ENCODE peak calls at places on chromosomes 3 and 15, in eight cellular contexts. W is HepG2, O is breast epithelium, J is GM12891, H is stomach, L is endothelial cell of umbilical vein, M is GM12892, R is GM12878. E is an unnamed sample.

GRCh38 chr3:32340039-32340438 is 51.6 kb upstream of the CMTM7 start:
- DNase-seq in M (peak), R (no peak), O (no peak), W (peak), J (peak), H (no peak), L (peak), E (no peak)

GRCh38 chr3:55189359-55189801 is 261.5 kb upstream of the LRTM1 start:
- DNase-seq in L (no peak), H (no peak), M (no peak), R (no peak), W (no peak), O (no peak), J (no peak), E (no peak)

GRCh38 chr3:60351481-60351880 is 899.8 kb downstream of the FHIT start:
- DNase-seq in H (no peak), M (no peak), W (no peak), R (no peak), O (no peak), J (no peak), L (no peak), E (no peak)

GRCh38 chr3:51705276-51706020 is 1.4 kb upstream of the GRM2 start:
- DNase-seq in H (no peak), J (no peak), R (no peak), M (no peak), W (no peak), O (no peak), L (no peak), E (no peak)

GRCh38 chr15:96462768-96463167 is 132.3 kb downstream of the NR2F2 start:
- DNase-seq in O (no peak), H (no peak), W (no peak), J (no peak), R (no peak), L (peak), M (no peak), E (no peak)

GRCh38 chr15:56804908-56805307 is 71.6 kb upstream of the ZNF280D start:
- DNase-seq in H (no peak), W (no peak), L (no peak), O (no peak), R (no peak), M (no peak), J (no peak), E (no peak)

GRCh38 chr15:31352283-31352880 is 25.7 kb downstream of the KLF13 start:
- DNase-seq in W (no peak), R (no peak), O (no peak), H (peak), J (no peak), M (no peak), L (no peak), E (no peak)

GRCh38 chr15:49036650-49037545 is 9.3 kb downstream of the SECISBP2L start:
- DNase-seq in R (no peak), W (no peak), J (no peak), H (no peak), L (no peak), O (no peak), M (no peak), E (no peak)

GRCh38 chr3:126544596-126545281 is 14.0 kb downstream of the C3orf22 start:
- DNase-seq in W (no peak), J (no peak), L (no peak), O (no peak), R (no peak), M (no peak), H (peak), E (no peak)

GRCh38 chr3:39150170-39150802 is 3.1 kb downstream of the CSRNP1 start:
- DNase-seq in L (peak), H (no peak), M (no peak), J (no peak), R (no peak), O (peak), W (no peak), E (no peak)

GRCh38 chr3:39013921-39014509 is 37.7 kb downstream of the SCN11A start:
- DNase-seq in R (no peak), J (no peak), L (no peak), M (no peak), W (peak), O (peak), H (no peak), E (no peak)

GRCh38 chr3:127997961-127998360 is 54.3 kb upstream of the SEC61A1 start:
- DNase-seq in H (peak), W (peak), R (no peak), L (no peak), J (no peak), O (no peak), M (no peak), E (no peak)

GRCh38 chr3:126704494-126705214 is 614 bp downstream of the CHCHD6 start:
- DNase-seq in R (no peak), W (no peak), H (no peak), L (no peak), M (peak), O (no peak), J (peak), E (no peak)

GRCh38 chr3:46186856-46187700 is 21.0 kb downstream of the CCR1 start:
- DNase-seq in J (peak), H (no peak), M (peak), O (no peak), L (no peak), R (peak), W (no peak), E (no peak)

GRCh38 chr3:171566803-171567422 is 106.7 kb upstream of the TNIK start:
- DNase-seq in L (peak), J (peak), H (no peak), O (no peak), R (peak), M (no peak), W (peak), E (no peak)

GRCh38 chr15:29699791-29700190 is 122.5 kb downstream of the TJP1 start:
- DNase-seq in L (no peak), J (no peak), W (no peak), O (no peak), M (no peak), H (no peak), R (no peak), E (no peak)

GRCh38 chr3:30750967-30751366 is 143.5 kb downstream of the GADL1 start:
- DNase-seq in L (no peak), M (no peak), W (no peak), R (no peak), O (no peak), H (no peak), J (no peak), E (no peak)

GRCh38 chr3:127488141-127488672 is 102.3 kb downstream of the TPRA1 start:
- DNase-seq in W (no peak), M (no peak), H (no peak), L (no peak), O (no peak), R (no peak), J (no peak), E (no peak)

GRCh38 chr3:55668359-55668758 is 181.3 kb upstream of the WNT5A start:
- DNase-seq in L (no peak), R (no peak), J (no peak), M (no peak), H (no peak), W (no peak), O (no peak), E (no peak)

GRCh38 chr3:17039579-17039978 is 154.8 kb downstream of the PLCL2 start:
- DNase-seq in W (no peak), O (no peak), R (no peak), J (no peak), H (no peak), M (no peak), L (peak), E (no peak)

GRCh38 chr3:140704733-140705132 is 26.9 kb downstream of the TRIM42 start:
- DNase-seq in L (no peak), M (no peak), R (no peak), W (no peak), O (no peak), J (no peak), H (no peak), E (no peak)

GRCh38 chr3:123423026-123423425 is 25.9 kb downstream of the ADCY5 start:
- DNase-seq in R (no peak), L (no peak), M (no peak), O (no peak), J (no peak), H (no peak), W (no peak), E (no peak)

GRCh38 chr3:36597422-36597821 is 166.9 kb downstream of the DCLK3 start:
- DNase-seq in H (no peak), W (no peak), O (no peak), L (no peak), R (no peak), J (no peak), M (no peak), E (no peak)

GRCh38 chr3:6079518-6080179 is 781.3 kb upstream of the GRM7 start:
- DNase-seq in J (no peak), M (no peak), W (no peak), O (no peak), R (no peak), H (no peak), L (no peak), E (no peak)

GRCh38 chr15:50140097-50140496 is 21.1 kb upstream of the ATP8B4 start:
- DNase-seq in J (no peak), M (no peak), R (no peak), O (no peak), H (no peak), L (no peak), W (no peak), E (no peak)

GRCh38 chr3:32109256-32109655 is 2.8 kb downstream of the GPD1L start:
- DNase-seq in R (no peak), J (no peak), O (peak), H (peak), L (peak), W (no peak), M (no peak), E (peak)

GRCh38 chr3:15292765-15293522 is 39.4 kb downstream of the SH3BP5 start:
- DNase-seq in R (no peak), M (no peak), W (no peak), L (peak), H (no peak), O (no peak), J (no peak), E (peak)

GRCh38 chr3:23916152-23916885 is 471 bp downstream of the NKIRAS1 start:
- DNase-seq in H (no peak), R (no peak), J (no peak), W (no peak), M (no peak), O (peak), L (no peak), E (no peak)

GRCh38 chr15:80586141-80586540 is 109.0 kb upstream of the ABHD17C start:
- DNase-seq in H (no peak), M (no peak), W (no peak), J (no peak), R (no peak), L (no peak), O (no peak), E (no peak)

GRCh38 chr3:129795596-129795995 is 97.9 kb downstream of the TMCC1 start:
- DNase-seq in L (peak), W (no peak), R (no peak), M (no peak), H (no peak), O (no peak), J (no peak), E (no peak)

GRCh38 chr3:535566-536416 is 339.2 kb downstream of the CHL1 start:
- DNase-seq in W (no peak), R (no peak), J (no peak), L (no peak), O (no peak), M (no peak), H (no peak), E (no peak)

GRCh38 chr3:106421928-106422327 is 553.1 kb upstream of the CBLB start:
- DNase-seq in W (no peak), H (no peak), J (no peak), M (no peak), L (no peak), R (no peak), O (no peak), E (no peak)

GRCh38 chr3:132721479-132722164 is 587 bp downstream of the NPHP3 start:
- DNase-seq in W (peak), O (peak), R (no peak), J (no peak), H (peak), M (no peak), L (no peak), E (peak)

GRCh38 chr3:132726341-132726823 is 4.2 kb upstream of the NPHP3 start:
- DNase-seq in H (no peak), J (no peak), M (no peak), L (peak), W (peak), R (no peak), O (no peak), E (no peak)

GRCh38 chr3:132723024-132723462 is 834 bp upstream of the NPHP3 start:
- DNase-seq in W (no peak), L (no peak), O (no peak), M (no peak), H (no peak), J (no peak), R (no peak), E (no peak)

GRCh38 chr3:132723551-132723950 is 1.3 kb upstream of the NPHP3 start:
- DNase-seq in M (no peak), J (no peak), R (no peak), O (no peak), L (no peak), W (no peak), H (no peak), E (no peak)

DNA sequence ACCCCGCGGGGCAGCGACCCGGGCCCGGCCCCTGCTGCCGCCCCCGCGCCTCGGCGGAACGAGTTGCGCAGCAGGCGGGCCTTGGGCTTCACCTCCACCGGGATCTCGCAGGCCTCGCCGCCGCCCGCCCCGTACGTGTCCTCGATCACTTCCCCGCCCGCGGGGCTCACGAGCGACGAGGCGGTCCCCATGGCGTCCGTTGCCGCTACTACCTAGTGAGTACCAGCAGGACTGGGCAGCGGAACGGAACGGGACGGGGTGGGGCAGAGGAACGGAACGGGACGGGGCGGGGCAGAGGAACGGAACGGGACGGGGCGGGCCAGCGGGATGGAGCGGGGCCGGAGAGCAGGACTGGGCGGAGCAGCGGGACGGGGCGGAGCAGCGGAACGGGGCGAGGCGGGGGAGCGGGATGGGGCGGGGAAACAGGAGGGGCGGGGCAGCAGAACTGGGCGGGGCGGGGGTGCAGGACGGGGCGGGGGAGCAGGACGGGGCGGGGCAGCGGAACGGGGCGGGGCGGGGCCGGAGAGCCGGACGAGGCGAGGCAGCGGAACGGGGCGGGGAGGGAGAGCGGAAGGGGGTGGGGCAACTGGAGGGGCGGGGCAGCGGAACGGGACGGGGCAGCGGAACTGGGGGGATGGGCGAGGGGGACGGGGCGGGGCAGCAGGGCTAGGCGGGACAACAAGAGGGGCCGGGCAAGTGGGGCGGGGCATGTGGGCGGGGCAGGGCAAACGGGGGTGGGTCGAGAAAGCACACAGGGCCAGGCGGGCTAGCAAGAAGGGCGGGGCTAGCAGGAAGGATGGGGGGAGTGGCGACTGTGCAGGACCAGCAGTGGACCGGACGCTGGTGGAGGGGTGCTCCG is at the start of gene NPHP3:
- DNase-seq in O (peak), W (peak), H (peak), J (peak), M (peak), L (peak), R (peak), E (peak)
- TF ChIP-seq POLR2A in O (peak), W (peak), H (peak), J (peak), M (peak), L (peak), R (peak), E (peak)

DNA sequence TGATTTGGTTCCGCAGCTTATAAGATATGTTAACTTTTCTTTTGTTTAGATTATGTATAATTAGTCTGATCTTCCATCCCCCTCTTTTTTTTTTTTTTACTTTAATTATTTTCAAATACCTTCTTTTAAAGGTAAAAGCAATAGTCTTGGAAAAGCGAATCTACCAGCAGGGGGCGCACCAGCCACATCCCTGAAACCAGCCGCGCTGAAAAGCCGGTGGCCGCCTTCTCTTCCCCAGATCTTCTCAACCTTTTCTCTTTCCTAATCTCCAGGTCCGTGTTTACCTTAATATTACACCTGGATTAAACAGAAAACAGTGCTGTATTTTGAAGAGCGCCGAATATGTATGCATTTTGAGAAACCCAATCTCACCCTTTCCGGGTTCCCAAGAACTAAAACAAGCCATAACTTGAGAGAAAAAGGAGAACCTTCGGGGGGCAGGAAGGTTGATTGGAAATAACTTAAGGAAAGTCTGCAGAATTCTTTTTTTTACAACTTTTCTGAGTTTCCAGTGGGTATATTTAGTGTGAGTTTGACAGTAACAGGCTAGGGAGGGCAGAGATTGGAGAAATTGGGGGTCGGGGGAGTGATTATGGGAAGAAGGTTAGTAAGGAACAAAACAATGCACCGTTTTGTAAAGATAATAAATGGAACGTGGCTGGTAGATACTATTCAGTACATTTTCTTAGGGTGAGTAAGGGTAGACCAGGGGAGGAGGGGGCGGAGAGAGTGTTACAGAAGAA is 2.0 kb upstream of the SOX2 start:
- DNase-seq in L (peak), M (no peak), J (no peak), H (peak), O (peak), W (peak), R (no peak), E (no peak)
- TF ChIP-seq POLR2AphosphoS5 in L (no peak), M (no peak), J (no peak), H (no peak), O (no peak), W (no peak), R (no peak), E (no peak)

GRCh38 chr15:51724673-51725072 is 12.8 kb downstream of the LYSMD2 start:
- DNase-seq in J (no peak), R (no peak), M (no peak), O (no peak), L (peak), H (no peak), W (no peak), E (no peak)
- TF ChIP-seq POLR2A in J (no peak), R (no peak), M (no peak), O (no peak), L (no peak), H (no peak), W (no peak), E (no peak)

GRCh38 chr15:38255690-38256089 is 3.1 kb downstream of the SPRED1 start:
- DNase-seq in L (no peak), H (no peak), R (no peak), J (no peak), W (no peak), O (no peak), M (no peak), E (no peak)

GRCh38 chr15:38251726-38252480 is 733 bp upstream of the SPRED1 start:
- DNase-seq in W (peak), H (peak), R (peak), L (peak), O (peak), J (peak), M (peak), E (peak)

GRCh38 chr15:38253448-38253847 is 812 bp downstream of the SPRED1 start:
- DNase-seq in J (no peak), L (peak), H (no peak), O (no peak), R (no peak), M (no peak), W (no peak), E (no peak)

GRCh38 chr15:38254065-38254883 is 1.6 kb downstream of the SPRED1 start:
- DNase-seq in M (no peak), W (peak), L (peak), H (peak), R (peak), O (peak), J (no peak), E (no peak)

DNA sequence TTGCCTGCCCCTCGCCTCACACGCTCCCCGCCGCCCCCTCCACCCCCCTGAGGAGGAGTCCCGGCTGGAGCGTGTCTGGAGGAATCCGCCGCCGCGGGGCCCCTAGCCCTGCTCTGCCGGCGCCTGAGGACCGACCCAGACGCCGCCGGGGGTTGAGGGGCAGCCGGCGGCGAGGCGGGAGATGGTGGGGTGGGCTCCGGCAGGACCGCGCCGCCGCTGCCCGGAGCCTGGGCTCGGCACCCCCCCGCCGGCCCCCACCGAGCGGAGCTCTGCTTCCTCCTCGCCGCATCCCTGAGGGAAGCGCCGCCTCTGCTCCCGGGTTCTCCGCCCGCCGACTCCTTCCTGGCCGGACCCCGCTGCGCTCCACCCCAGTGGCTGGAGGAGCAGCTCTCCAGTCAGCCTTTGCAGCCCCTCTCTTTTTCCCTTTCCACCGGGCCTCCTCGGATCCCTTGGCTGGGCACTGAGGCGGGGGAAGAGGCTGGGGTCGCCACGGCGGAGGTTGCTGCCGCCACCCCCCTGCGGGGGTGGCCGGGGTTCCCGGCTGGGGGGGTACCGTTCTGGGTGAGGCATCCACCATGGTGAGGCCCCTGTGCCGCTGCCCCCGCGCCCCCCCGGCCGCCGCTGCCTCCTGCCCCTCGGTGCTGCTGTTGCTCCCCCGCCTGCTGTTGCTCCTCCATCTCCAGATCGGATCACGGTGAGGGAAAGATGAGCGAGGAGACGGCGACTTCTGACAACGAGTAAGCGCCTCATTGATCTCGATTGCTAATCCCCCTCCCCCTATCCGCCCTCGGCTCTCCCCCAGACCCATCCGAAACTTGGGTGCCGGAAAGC is at the start of gene SPRED1:
- DNase-seq in O (peak), M (peak), H (peak), W (peak), R (no peak), L (peak), J (peak), E (no peak)
- TF ChIP-seq POLR2AphosphoS5 in O (no peak), M (no peak), H (no peak), W (no peak), R (no peak), L (peak), J (no peak), E (no peak)

DNA sequence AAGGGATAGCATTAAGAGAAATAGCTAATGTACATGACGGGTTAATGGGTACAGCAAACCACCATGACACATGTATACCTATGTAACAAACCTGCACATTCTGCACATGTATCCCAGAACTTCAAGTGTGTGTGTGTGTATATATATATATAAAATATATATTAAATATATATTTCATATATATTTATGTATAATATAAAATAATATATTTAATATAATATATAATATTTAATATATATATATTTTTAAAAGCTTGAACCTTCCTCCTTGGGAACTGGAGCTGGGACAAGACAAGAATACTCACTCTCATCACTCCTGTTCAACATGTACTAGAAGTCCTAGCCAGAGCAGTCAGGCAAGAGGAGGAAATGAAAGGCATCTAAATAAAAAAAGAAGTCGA is 149.3 kb downstream of the UNC13C start:
- DNase-seq in L (no peak), R (no peak), H (no peak), M (no peak), W (no peak), J (no peak), O (no peak), E (no peak)
- TF ChIP-seq POLR2A in L (no peak), R (no peak), H (no peak), M (no peak), W (no peak), J (no peak), O (no peak), E (no peak)